ENCODE peak calls at places on chromosomes 16 and 17, in four cellular contexts. H is upper lobe of right lung, B is fibroblast of the aortic adventitia, E is mucosa of descending colon. S is an unnamed sample.

GRCh38 chr17:46738544-46738943 is 79.9 kb downstream of the WNT3 start:
- DNase-seq in H (no peak), B (no peak), E (no peak), S (no peak)

GRCh38 chr17:28949185-28950016 is 1.9 kb downstream of the PHF12 start:
- DNase-seq in H (peak), B (peak), E (peak), S (peak)

GRCh38 chr16:51638338-51639135 is 487.5 kb upstream of the SALL1 start:
- DNase-seq in H (no peak), B (peak), E (no peak), S (no peak)

GRCh38 chr17:61809816-61810392 is 53.4 kb downstream of the BRIP1 start:
- DNase-seq in H (no peak), B (peak), E (no peak), S (no peak)

GRCh38 chr17:59533694-59534093 is 31.7 kb upstream of the DHX40 start:
- DNase-seq in H (no peak), B (no peak), E (no peak), S (no peak)

GRCh38 chr17:46942441-46943217 is 19.7 kb downstream of the GOSR2 start:
- DNase-seq in H (peak), B (peak), E (peak), S (peak)

GRCh38 chr17:82864721-82865240 is 25.0 kb upstream of the ZNF750 start:
- DNase-seq in H (no peak), B (no peak), E (no peak), S (no peak)

GRCh38 chr17:77488531-77489238 is 347.9 kb downstream of the SEC14L1 start:
- DNase-seq in H (no peak), B (no peak), E (peak), S (peak)

GRCh38 chr16:30633526-30633925 is 17.2 kb upstream of the PRR14 start:
- DNase-seq in H (no peak), B (no peak), E (no peak), S (no peak)

GRCh38 chr17:63918305-63918704 is 334 bp downstream of the GH1 start:
- DNase-seq in H (no peak), B (no peak), E (no peak), S (no peak)

GRCh38 chr17:50605434-50605833 is 29.2 kb upstream of the ABCC3 start:
- DNase-seq in H (no peak), B (peak), E (no peak), S (no peak)

GRCh38 chr16:14401839-14402115 is 228.3 kb downstream of the PARN start:
- DNase-seq in H (no peak), B (peak), E (no peak), S (no peak)

GRCh38 chr17:40956401-40957254 is 10.1 kb downstream of the KRT39 start:
- DNase-seq in H (no peak), B (peak), E (no peak), S (no peak)

GRCh38 chr17:39678340-39679116 is 9.3 kb downstream of the PGAP3 start:
- DNase-seq in H (no peak), B (no peak), E (peak), S (no peak)

GRCh38 chr16:28609631-28610594 is at the start of gene SULT1A1:
- DNase-seq in H (peak), B (peak), E (peak), S (peak)

GRCh38 chr16:46649571-46649970 is 28.4 kb upstream of the SHCBP1 start:
- DNase-seq in H (no peak), B (peak), E (no peak), S (no peak)

GRCh38 chr16:2040450-2041105 is 7.1 kb downstream of the NTHL1 start:
- DNase-seq in H (no peak), B (no peak), E (no peak), S (peak)

GRCh38 chr17:50355701-50356341 is 9.9 kb downstream of the XYLT2 start:
- DNase-seq in H (peak), B (no peak), E (no peak), S (no peak)

GRCh38 chr16:11196286-11196828 is 59.6 kb downstream of the SOCS1 start:
- DNase-seq in H (no peak), B (peak), E (no peak), S (no peak)

GRCh38 chr16:49486350-49486749 is 112.7 kb downstream of the C16orf78 start:
- DNase-seq in H (no peak), B (no peak), E (no peak), S (no peak)

GRCh38 chr17:35171834-35172233 is 22.4 kb downstream of the SLC35G3 start:
- DNase-seq in H (no peak), B (peak), E (no peak), S (no peak)

GRCh38 chr17:30222741-30223175 is 12.7 kb downstream of the SLC6A4 start:
- DNase-seq in H (no peak), B (no peak), E (peak), S (no peak)

DNA sequence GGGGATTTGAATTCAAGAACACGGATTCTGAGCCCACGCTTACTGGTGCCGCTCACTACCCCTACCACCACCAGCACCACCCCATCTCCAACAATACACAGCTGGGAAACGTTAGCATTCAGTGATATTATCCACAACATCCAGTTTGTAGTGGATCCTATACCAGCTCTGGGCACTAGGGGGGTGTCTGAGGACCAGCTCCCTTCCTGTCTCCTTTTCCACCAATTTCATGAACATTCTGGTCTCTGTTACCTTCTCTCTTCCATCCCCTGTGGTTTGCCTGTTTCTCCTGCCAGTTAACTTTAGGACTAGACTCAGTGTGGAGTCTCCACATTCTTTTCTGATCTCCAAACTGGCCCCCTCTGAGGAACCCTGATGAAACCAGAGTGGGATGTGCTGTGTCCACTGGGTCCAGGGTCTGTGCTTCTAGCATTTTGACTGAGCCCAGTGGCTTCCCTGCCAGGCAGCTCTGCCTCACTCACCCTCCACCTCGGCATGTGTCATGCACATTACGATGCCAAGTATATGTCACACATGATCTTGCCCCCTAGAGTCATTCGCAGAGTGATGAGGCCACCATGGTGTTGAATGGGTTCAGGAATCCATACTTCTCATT is 187.0 kb upstream of the CDH13 start:
- DNase-seq in H (no peak), B (peak), E (no peak), S (no peak)
- TF ChIP-seq CTCF in H (peak), B (peak), E (no peak), S (no peak)

DNA sequence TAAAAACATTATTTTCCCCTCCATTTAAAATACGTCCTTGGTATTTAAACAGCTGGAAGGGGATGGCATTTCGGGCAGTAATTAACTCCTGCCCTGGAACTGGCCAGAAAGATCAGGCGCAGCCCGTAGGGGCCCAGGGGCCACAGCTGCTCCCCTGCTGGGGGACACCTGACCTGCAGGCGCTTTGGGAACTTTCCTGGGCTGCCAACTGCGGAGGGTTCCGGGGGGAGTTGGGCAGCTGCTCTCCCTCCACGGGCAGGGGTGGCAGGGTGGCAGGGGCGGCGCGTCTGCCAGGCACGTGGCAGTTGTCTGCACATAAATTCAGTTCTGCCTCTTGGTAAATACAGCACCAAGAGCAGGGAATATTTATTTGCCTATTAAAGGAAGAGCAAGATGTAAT is 30.1 kb upstream of the CHMP6 start:
- DNase-seq in H (no peak), B (no peak), E (no peak), S (no peak)
- TF ChIP-seq CTCF in H (no peak), B (no peak), E (no peak), S (no peak)

GRCh38 chr16:78227855-78228254 is 128.4 kb downstream of the WWOX start:
- DNase-seq in H (no peak), B (no peak), E (no peak), S (no peak)
- TF ChIP-seq CTCF in H (peak), B (no peak), E (no peak), S (no peak)

DNA sequence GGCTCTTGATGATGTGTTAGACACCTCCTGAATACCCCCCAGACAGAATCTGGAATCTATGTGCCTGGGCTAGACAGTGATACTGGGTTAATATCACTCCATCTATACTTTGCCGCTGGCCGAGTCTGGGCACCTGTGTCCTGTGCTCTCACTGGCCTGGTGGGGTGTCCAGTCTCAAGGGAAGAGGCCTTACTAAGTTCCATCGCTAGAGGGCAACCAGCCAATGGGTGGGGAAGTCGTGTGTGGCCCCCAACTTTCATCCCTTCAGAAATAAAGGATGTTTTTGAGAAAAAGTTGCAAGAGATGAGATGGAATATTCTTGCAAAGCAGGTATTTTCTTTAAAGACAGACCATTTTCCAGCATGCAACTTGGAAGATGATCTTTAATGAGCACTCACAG is 1.6 kb upstream of the GLP2R start:
- DNase-seq in H (no peak), B (no peak), E (no peak), S (no peak)
- TF ChIP-seq CTCF in H (no peak), B (no peak), E (no peak), S (no peak)

DNA sequence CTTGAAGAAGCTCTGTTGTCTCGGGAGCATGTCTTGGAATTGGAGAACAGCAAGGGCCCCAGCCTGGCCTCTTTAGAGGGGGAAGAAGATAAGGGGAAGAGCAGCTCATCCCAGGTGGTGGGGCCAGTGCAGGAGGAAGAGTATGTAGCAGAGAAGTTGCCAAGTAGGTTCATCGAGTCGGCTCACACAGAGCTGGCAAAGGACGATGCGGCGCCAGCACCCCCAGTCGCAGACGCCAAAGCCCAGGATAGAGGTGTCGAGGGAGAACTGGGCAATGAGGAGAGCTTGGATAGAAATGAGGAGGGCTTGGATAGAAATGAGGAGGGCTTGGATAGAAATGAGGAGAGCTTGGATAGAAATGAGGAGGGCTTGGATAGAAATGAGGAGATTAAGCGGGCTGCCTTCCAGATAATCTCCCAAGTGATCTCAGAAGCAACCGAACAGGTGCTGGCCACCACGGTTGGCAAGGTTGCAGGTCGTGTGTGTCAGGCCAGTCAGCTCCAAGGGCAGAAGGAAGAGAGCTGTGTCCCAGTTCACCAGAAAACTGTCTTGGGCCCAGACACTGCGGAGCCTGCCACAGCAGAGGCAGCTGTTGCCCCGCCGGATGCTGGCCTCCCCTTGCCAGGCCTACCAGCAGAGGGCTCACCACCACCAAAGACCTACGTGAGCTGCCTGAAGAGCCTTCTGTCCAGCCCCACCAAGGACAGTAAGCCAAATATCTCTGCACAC is 21.2 kb downstream of the AKAP1 start:
- DNase-seq in H (no peak), B (no peak), E (peak), S (no peak)
- TF ChIP-seq CTCF in H (peak), B (no peak), E (peak), S (no peak)

DNA sequence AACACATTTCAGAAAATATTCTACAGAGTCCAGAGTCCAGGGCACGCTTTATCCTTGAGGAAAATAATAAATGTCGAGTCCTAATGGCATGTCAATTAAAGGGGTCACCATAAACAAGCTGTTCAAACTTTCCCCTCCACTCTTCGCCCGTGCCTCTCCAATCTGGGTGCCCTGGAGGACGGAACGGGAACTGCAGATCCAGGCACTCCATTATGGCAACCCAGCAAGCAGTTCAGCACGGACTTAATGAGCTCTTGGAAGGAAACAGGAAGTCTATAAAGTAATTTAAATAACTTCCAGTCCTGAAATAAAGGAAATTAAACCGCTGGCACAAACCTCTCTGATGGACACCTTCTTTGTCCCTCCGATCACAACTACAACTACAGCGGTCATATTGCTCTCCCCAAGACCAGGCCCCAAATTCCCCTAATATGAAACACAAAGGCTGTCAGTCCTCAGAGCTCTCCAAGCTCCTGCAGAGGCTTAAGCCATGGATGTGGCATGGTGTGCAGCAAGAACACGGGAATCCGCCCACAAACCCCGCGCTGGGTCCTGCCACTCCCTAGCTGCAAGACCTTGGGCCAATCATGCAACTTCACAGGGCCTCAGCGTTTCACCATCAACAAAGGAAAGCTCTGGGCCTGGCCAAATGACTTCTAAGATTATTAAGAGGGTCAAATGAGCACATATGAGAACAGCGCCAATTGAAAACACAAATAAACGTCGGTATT is 52.6 kb downstream of the ZFHX3 start:
- DNase-seq in H (no peak), B (no peak), E (peak), S (no peak)
- TF ChIP-seq CTCF in H (peak), B (peak), E (no peak), S (no peak)

GRCh38 chr16:75120253-75120652 is 3.7 kb upstream of the LDHD start:
- DNase-seq in H (no peak), B (no peak), E (no peak), S (no peak)

GRCh38 chr16:75121949-75122568 is 5.5 kb upstream of the LDHD start:
- DNase-seq in H (no peak), B (no peak), E (no peak), S (no peak)

GRCh38 chr16:75116081-75116910 is at the start of gene LDHD:
- DNase-seq in H (peak), B (peak), E (peak), S (peak)

GRCh38 chr16:75116911-75117245 is 298 bp upstream of the LDHD start:
- DNase-seq in H (no peak), B (no peak), E (no peak), S (no peak)

DNA sequence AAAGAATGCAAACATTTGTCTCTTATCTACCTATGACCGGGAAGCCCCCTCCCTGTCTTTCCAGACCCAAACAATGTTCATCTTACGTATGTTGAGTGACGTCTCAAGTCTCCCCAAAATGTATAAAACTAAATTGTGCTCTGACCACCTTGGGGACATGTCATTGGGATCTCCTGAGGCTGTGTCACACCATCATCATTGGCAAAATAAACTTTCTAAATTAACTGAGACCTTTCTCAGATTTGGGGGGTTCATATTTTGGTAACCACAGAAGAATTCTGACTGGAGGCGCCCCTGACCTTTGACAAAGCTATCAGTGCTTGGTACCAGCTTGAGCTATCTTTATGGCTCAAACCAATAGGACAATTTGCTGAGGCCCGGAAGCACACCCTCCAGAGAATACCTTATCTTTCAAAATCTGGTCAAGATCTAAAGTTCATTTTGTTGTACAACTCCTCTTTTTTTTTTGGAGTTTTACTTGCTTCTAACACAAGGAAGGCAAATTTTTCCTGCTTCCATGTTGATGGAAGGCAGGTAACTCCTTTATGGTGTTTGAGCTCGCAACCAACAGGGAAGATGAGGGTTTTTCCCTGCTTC is 2.5 kb upstream of the LDHD start:
- DNase-seq in H (no peak), B (no peak), E (no peak), S (no peak)
- TF ChIP-seq CTCF in H (no peak), B (no peak), E (no peak), S (no peak)

GRCh38 chr17:70581459-70581858 is 412.1 kb downstream of the KCNJ2 start:
- DNase-seq in H (no peak), B (no peak), E (no peak), S (no peak)
- TF ChIP-seq CTCF in H (no peak), B (no peak), E (no peak), S (no peak)

S was measured in pancreas.